ENCODE peak calls at places on chromosomes 1 and 21, in four cellular contexts. One of them, this sample, is unnamed.

GRCh38 chr1:73104749-73105148 is 822.4 kb upstream of the NEGR1 start:
- DNase-seq in GM12878: no peak
- DNase-seq in HepG2: no peak
- DNase-seq in H1: no peak
- DNase-seq in this sample: no peak

GRCh38 chr1:196910208-196910607 is 22.4 kb downstream of the CFHR4 start:
- DNase-seq in GM12878: no peak
- DNase-seq in HepG2: no peak
- DNase-seq in H1: no peak
- DNase-seq in this sample: no peak

GRCh38 chr1:15701784-15702183 is 17.7 kb downstream of the PLEKHM2 start:
- DNase-seq in GM12878: no peak
- DNase-seq in HepG2: no peak
- DNase-seq in H1: no peak
- DNase-seq in this sample: no peak

GRCh38 chr1:176904057-176904815 is 260.3 kb downstream of the ASTN1 start:
- DNase-seq in GM12878: no peak
- DNase-seq in HepG2: no peak
- DNase-seq in H1: no peak
- DNase-seq in this sample: no peak

GRCh38 chr21:29643289-29643688 is 296.5 kb downstream of the GRIK1 start:
- DNase-seq in GM12878: no peak
- DNase-seq in HepG2: no peak
- DNase-seq in H1: no peak
- DNase-seq in this sample: no peak

GRCh38 chr1:223815020-223815853 is 30.5 kb downstream of the TP53BP2 start:
- DNase-seq in GM12878: no peak
- DNase-seq in HepG2: no peak
- DNase-seq in H1: no peak
- DNase-seq in this sample: no peak

GRCh38 chr21:41967708-41968107 is 13.9 kb upstream of the C2CD2 start:
- DNase-seq in GM12878: no peak
- DNase-seq in HepG2: no peak
- DNase-seq in H1: no peak
- DNase-seq in this sample: no peak

GRCh38 chr1:234842726-234843641 is 233.0 kb upstream of the IRF2BP2 start:
- DNase-seq in GM12878: peak
- DNase-seq in HepG2: no peak
- DNase-seq in H1: no peak
- DNase-seq in this sample: peak

GRCh38 chr1:23915470-23915869 is 2.3 kb upstream of the CNR2 start:
- DNase-seq in GM12878: no peak
- DNase-seq in HepG2: no peak
- DNase-seq in H1: no peak
- DNase-seq in this sample: no peak

GRCh38 chr1:159935719-159936283 is 9.6 kb downstream of the IGSF9 start:
- DNase-seq in GM12878: no peak
- DNase-seq in HepG2: no peak
- DNase-seq in H1: no peak
- DNase-seq in this sample: no peak

GRCh38 chr1:58762806-58763205 is 21.0 kb downstream of the JUN start:
- DNase-seq in GM12878: no peak
- DNase-seq in HepG2: no peak
- DNase-seq in H1: no peak
- DNase-seq in this sample: no peak

GRCh38 chr1:237938553-237938952 is 47.8 kb upstream of the ZP4 start:
- DNase-seq in GM12878: no peak
- DNase-seq in HepG2: no peak
- DNase-seq in H1: peak
- DNase-seq in this sample: no peak

GRCh38 chr1:61504840-61505239 is 220.1 kb downstream of the TM2D1 start:
- DNase-seq in GM12878: no peak
- DNase-seq in HepG2: no peak
- DNase-seq in H1: no peak
- DNase-seq in this sample: no peak

GRCh38 chr1:17405898-17406759 is 33.3 kb downstream of the RCC2 start:
- DNase-seq in GM12878: no peak
- DNase-seq in HepG2: peak
- DNase-seq in H1: peak
- DNase-seq in this sample: peak

GRCh38 chr1:115300087-115300856 is 37.8 kb downstream of the NGF start:
- DNase-seq in GM12878: no peak
- DNase-seq in HepG2: no peak
- DNase-seq in H1: no peak
- DNase-seq in this sample: no peak

GRCh38 chr21:21750124-21750825 is 752.1 kb downstream of the NCAM2 start:
- DNase-seq in GM12878: no peak
- DNase-seq in HepG2: no peak
- DNase-seq in H1: no peak
- DNase-seq in this sample: peak

GRCh38 chr1:216433175-216433574 is 9.9 kb upstream of the USH2A start:
- DNase-seq in GM12878: no peak
- DNase-seq in HepG2: no peak
- DNase-seq in H1: no peak
- DNase-seq in this sample: no peak

GRCh38 chr1:98277111-98277510 is 356.3 kb upstream of the DPYD start:
- DNase-seq in GM12878: no peak
- DNase-seq in HepG2: no peak
- DNase-seq in H1: no peak
- DNase-seq in this sample: no peak

GRCh38 chr1:38266197-38266520 is 219.6 kb upstream of the POU3F1 start:
- DNase-seq in GM12878: no peak
- DNase-seq in HepG2: peak
- DNase-seq in H1: no peak
- DNase-seq in this sample: no peak

GRCh38 chr1:1236176-1236763 is 4.2 kb downstream of the B3GALT6 start:
- DNase-seq in GM12878: no peak
- DNase-seq in HepG2: no peak
- DNase-seq in H1: no peak
- DNase-seq in this sample: no peak

GRCh38 chr1:94036721-94037120 is 84.2 kb downstream of the ABCA4 start:
- DNase-seq in GM12878: no peak
- DNase-seq in HepG2: no peak
- DNase-seq in H1: no peak
- DNase-seq in this sample: no peak

GRCh38 chr1:98121661-98122060 is 200.8 kb upstream of the DPYD start:
- DNase-seq in GM12878: no peak
- DNase-seq in HepG2: no peak
- DNase-seq in H1: no peak
- DNase-seq in this sample: no peak

GRCh38 chr21:46068516-46069079 is 29.3 kb upstream of the COL6A2 start:
- DNase-seq in GM12878: no peak
- DNase-seq in HepG2: no peak
- DNase-seq in H1: no peak
- DNase-seq in this sample: no peak

GRCh38 chr1:204323887-204324286 is 35.8 kb downstream of the PLEKHA6 start:
- DNase-seq in GM12878: no peak
- DNase-seq in HepG2: no peak
- DNase-seq in H1: no peak
- DNase-seq in this sample: no peak

GRCh38 chr1:197356723-197357533 is 88.9 kb downstream of the CRB1 start:
- DNase-seq in GM12878: no peak
- DNase-seq in HepG2: peak
- DNase-seq in H1: no peak
- DNase-seq in this sample: peak

GRCh38 chr1:56703747-56704146 is 58.6 kb downstream of the PRKAA2 start:
- DNase-seq in GM12878: no peak
- DNase-seq in HepG2: no peak
- DNase-seq in H1: no peak
- DNase-seq in this sample: no peak

GRCh38 chr1:157682710-157683437 is 17.7 kb downstream of the FCRL3 start:
- DNase-seq in GM12878: no peak
- DNase-seq in HepG2: no peak
- DNase-seq in H1: no peak
- DNase-seq in this sample: no peak
- TF ChIP-seq GABPA in GM12878: no peak
- TF ChIP-seq GABPA in HepG2: no peak
- TF ChIP-seq GABPA in H1: no peak
- TF ChIP-seq GABPA in this sample: no peak

GRCh38 chr1:170369000-170369399 is 163.0 kb upstream of the GORAB start:
- DNase-seq in GM12878: no peak
- DNase-seq in HepG2: no peak
- DNase-seq in H1: no peak
- DNase-seq in this sample: no peak

GRCh38 chr1:170370087-170370486 is 161.9 kb upstream of the GORAB start:
- DNase-seq in GM12878: no peak
- DNase-seq in HepG2: no peak
- DNase-seq in H1: no peak
- DNase-seq in this sample: no peak

GRCh38 chr1:170366980-170367379 is 165.0 kb upstream of the GORAB start:
- DNase-seq in GM12878: no peak
- DNase-seq in HepG2: no peak
- DNase-seq in H1: no peak
- DNase-seq in this sample: no peak

GRCh38 chr1:170367615-170368014 is 164.4 kb upstream of the GORAB start:
- DNase-seq in GM12878: no peak
- DNase-seq in HepG2: no peak
- DNase-seq in H1: no peak
- DNase-seq in this sample: no peak

GRCh38 chr1:170369417-170369816 is 162.5 kb upstream of the GORAB start:
- DNase-seq in GM12878: no peak
- DNase-seq in HepG2: no peak
- DNase-seq in H1: no peak
- DNase-seq in this sample: no peak
- TF ChIP-seq GABPA in GM12878: no peak
- TF ChIP-seq GABPA in HepG2: no peak
- TF ChIP-seq GABPA in H1: no peak
- TF ChIP-seq GABPA in this sample: no peak

DNA sequence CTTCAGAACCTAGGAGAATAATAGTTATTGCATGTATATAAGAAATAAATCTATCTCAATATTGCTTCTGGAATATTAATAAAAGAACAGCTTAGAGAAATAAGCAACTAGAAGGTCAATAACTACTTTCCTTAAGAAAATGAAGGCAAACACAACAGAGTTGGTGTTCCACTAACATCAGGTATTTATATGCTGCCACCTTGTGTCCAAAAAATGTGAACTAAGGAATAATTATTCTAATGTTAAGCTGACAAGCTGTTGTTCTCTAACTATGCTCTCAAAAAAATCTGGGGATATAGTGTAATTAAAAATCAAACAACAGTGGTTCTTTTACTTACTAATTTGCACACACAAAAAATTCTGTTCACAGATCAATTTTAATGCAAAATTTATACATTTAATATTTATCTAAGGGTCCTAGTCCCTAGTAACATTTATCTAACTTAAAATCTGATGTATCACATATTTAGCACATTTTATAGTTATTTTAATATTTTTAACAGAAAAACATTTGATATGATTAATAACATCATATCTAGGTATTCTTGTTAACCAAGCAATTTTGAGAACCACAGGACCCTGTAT is 39.6 kb downstream of the UCHL5 start:
- DNase-seq in GM12878: no peak
- DNase-seq in HepG2: peak
- DNase-seq in H1: no peak
- DNase-seq in this sample: peak
- TF ChIP-seq GABPA in GM12878: no peak
- TF ChIP-seq GABPA in HepG2: no peak
- TF ChIP-seq GABPA in H1: no peak
- TF ChIP-seq GABPA in this sample: no peak

GRCh38 chr1:227654858-227655752 is 80.0 kb downstream of the JMJD4 start:
- DNase-seq in GM12878: no peak
- DNase-seq in HepG2: no peak
- DNase-seq in H1: no peak
- DNase-seq in this sample: no peak
- TF ChIP-seq GABPA in GM12878: no peak
- TF ChIP-seq GABPA in HepG2: no peak
- TF ChIP-seq GABPA in H1: no peak
- TF ChIP-seq GABPA in this sample: no peak

DNA sequence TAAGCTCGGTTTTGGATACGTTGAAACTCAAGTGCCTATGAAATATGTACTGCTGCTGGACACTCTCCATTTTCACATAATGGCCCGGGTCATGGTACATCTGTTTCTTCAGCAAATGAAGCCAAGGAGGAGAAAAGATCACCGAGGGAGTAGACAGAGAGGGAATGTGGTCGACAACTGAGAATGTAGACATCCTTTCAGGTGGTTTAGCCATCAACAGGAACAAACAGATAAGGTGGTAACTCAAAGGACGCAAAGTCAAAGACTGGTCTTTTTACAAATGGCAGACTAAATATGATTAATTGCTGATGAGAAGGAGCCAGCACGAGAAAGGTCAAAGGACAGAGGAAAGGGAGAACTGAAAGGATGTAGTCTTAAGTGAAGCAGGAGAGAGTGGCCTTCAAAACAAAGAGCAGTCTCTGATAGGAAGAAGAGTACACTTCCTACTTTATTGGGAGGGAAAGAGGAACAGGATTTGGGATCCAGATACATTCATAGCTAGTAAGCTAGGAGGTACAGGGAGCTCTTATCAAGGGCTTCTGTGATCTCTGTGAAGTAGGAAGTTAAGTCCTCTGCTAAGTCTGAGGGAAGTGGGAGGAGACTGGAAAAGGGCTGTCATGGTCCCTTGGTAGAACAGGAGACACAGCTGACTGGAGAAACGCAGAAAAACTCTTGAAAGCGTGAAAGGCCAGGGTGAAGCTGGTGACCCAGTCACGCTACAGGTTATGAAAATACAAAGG is 28.3 kb downstream of the NUP133 start:
- DNase-seq in GM12878: peak
- DNase-seq in HepG2: no peak
- DNase-seq in H1: no peak
- DNase-seq in this sample: no peak
- TF ChIP-seq GABPA in GM12878: no peak
- TF ChIP-seq GABPA in HepG2: no peak
- TF ChIP-seq GABPA in H1: no peak
- TF ChIP-seq GABPA in this sample: no peak

GRCh38 chr21:34004984-34005383 is 68.4 kb upstream of the MRPS6 start:
- DNase-seq in GM12878: no peak
- DNase-seq in HepG2: no peak
- DNase-seq in H1: no peak
- DNase-seq in this sample: no peak
- TF ChIP-seq GABPA in GM12878: no peak
- TF ChIP-seq GABPA in HepG2: no peak
- TF ChIP-seq GABPA in H1: no peak
- TF ChIP-seq GABPA in this sample: no peak

DNA sequence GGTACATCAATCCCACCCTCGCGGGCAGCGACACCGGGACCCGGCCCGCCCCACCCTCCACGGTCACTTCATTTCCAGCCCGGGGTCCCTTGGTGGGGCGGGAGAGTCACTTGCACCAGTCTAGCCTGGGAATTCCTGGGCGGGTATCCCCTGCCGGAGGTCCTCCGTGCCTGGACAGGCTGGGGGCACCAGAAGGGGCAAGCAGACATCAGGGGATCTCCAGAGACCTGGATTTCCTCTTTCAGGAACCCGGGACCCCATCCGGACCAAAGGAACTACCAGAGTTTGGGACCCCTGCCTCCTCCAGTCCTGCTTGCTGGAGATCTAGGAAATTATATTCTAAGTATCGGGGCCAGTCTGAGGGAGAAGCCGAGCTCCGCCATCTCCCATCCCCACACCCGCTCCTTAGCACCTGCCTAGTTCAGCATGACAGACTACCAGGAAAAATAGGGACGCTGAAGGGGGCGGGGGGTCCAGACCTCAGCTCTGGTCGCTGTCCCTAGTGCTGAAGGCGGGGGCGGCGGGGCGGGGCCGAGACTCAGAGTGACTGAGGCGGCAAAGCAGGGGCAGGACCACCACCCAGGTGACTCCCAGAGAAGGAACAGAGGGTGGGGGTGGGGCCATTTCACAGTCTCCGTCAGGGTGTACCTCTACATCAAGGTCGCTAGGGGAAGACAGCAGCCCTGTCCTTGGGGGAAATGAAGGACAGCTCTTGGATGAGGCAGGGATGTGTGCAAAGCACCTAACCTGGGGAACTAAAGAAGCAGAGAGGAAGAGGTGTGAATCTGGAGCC is 829 bp downstream of the HCN3 start:
- DNase-seq in GM12878: no peak
- DNase-seq in HepG2: peak
- DNase-seq in H1: peak
- DNase-seq in this sample: peak
- TF ChIP-seq GABPA in GM12878: no peak
- TF ChIP-seq GABPA in HepG2: no peak
- TF ChIP-seq GABPA in H1: no peak
- TF ChIP-seq GABPA in this sample: no peak